ENCODE peak calls at places on chromosomes 11 and 22, in six cellular contexts. P is AG09319, G is T47D, H is substantia nigra, T is EH, O is ELF-1. I is an unnamed sample.

GRCh38 chr22:38710866-38711265 is 5.1 kb downstream of the GTPBP1 start:
- DNase-seq in P (no peak), G (no peak), H (no peak), T (no peak), O (no peak), I (no peak)

GRCh38 chr11:36273110-36273509 is 16.1 kb downstream of the COMMD9 start:
- DNase-seq in P (no peak), G (no peak), H (no peak), T (no peak), O (no peak), I (no peak)

GRCh38 chr11:33988586-33989370 is 62.8 kb upstream of the CAPRIN1 start:
- DNase-seq in P (no peak), G (peak; percentile 20), H (no peak), T (no peak), O (no peak), I (no peak)

GRCh38 chr11:33690290-33691050 is 10.2 kb downstream of the C11orf91 start:
- DNase-seq in P (peak; percentile 76), G (no peak), H (no peak), T (peak; percentile 100), O (no peak), I (peak; percentile 25)

GRCh38 chr11:96045622-96046456 is 121.9 kb upstream of the MTMR2 start:
- DNase-seq in P (peak; percentile 59), G (no peak), H (no peak), T (peak; percentile 85), O (peak; percentile 43), I (no peak)

GRCh38 chr22:22400964-22401363 is 107.6 kb downstream of the ZNF280B start:
- DNase-seq in P (no peak), G (no peak), H (no peak), T (no peak), O (no peak), I (no peak)

GRCh38 chr11:35387341-35387982 is 31.9 kb downstream of the SLC1A2 start:
- DNase-seq in P (no peak), G (no peak), H (no peak), T (no peak), O (no peak), I (no peak)

GRCh38 chr11:69209936-69210659 is 54.4 kb downstream of the SMIM38 start:
- DNase-seq in P (no peak), G (no peak), H (no peak), T (peak; percentile 27), O (no peak), I (peak; percentile 56)

GRCh38 chr22:26169312-26170111 is at the start of gene SEZ6L:
- DNase-seq in P (no peak), G (no peak), H (no peak), T (no peak), O (peak; percentile 6), I (no peak)

GRCh38 chr11:721913-722811 is 16.1 kb downstream of the EPS8L2 start:
- DNase-seq in P (no peak), G (no peak), H (no peak), T (no peak), O (no peak), I (peak; percentile 54)

GRCh38 chr11:2313051-2313951 is 11.5 kb downstream of the TSPAN32 start:
- DNase-seq in P (no peak), G (no peak), H (no peak), T (no peak), O (no peak), I (no peak)

GRCh38 chr11:115672999-115673411 is 168.8 kb upstream of the CADM1 start:
- DNase-seq in P (peak; percentile 5), G (peak; percentile 37), H (no peak), T (peak; percentile 62), O (no peak), I (no peak)

GRCh38 chr11:74142624-74143023 is 28.2 kb downstream of the C2CD3 start:
- DNase-seq in P (no peak), G (no peak), H (no peak), T (peak; percentile 68), O (no peak), I (no peak)

GRCh38 chr11:72629266-72629665 is 45.0 kb downstream of the PDE2A start:
- DNase-seq in P (no peak), G (no peak), H (peak; percentile 23), T (peak; percentile 30), O (no peak), I (no peak)

GRCh38 chr11:73818838-73819237 is 31.2 kb downstream of the MRPL48 start:
- DNase-seq in P (no peak), G (no peak), H (no peak), T (peak; percentile 50), O (no peak), I (no peak)

GRCh38 chr11:12179019-12179418 is 68.6 kb downstream of the MICAL2 start:
- DNase-seq in P (no peak), G (peak; percentile 45), H (no peak), T (no peak), O (no peak), I (peak; percentile 51)

GRCh38 chr22:48672387-48672786 is 1155.3 kb downstream of the BRD1 start:
- DNase-seq in P (no peak), G (no peak), H (no peak), T (no peak), O (no peak), I (no peak)

GRCh38 chr11:114167355-114168085 is 108.0 kb downstream of the ZBTB16 start:
- DNase-seq in P (no peak), G (no peak), H (no peak), T (no peak), O (no peak), I (no peak)

GRCh38 chr11:109838034-109838433 is 255.2 kb upstream of the ZC3H12C start:
- DNase-seq in P (no peak), G (no peak), H (no peak), T (no peak), O (no peak), I (no peak)

GRCh38 chr22:45703758-45704157 is 32.1 kb downstream of the ATXN10 start:
- DNase-seq in P (no peak), G (no peak), H (no peak), T (no peak), O (no peak), I (no peak)

GRCh38 chr11:58938398-58938797 is 890 bp upstream of the GLYATL1 start:
- DNase-seq in P (no peak), G (no peak), H (no peak), T (no peak), O (no peak), I (no peak)

GRCh38 chr11:94876645-94877445 is 96.5 kb downstream of the CWC15 start:
- DNase-seq in P (peak; percentile 87), G (no peak), H (no peak), T (peak; percentile 97), O (peak; percentile 35), I (peak; percentile 86)

GRCh38 chr11:78653294-78653909 is 78.7 kb upstream of the NARS2 start:
- DNase-seq in P (no peak), G (no peak), H (no peak), T (no peak), O (no peak), I (no peak)

GRCh38 chr11:118210323-118210722 is 14.5 kb downstream of the JAML start:
- DNase-seq in P (no peak), G (no peak), H (no peak), T (no peak), O (no peak), I (no peak)

GRCh38 chr22:23215294-23216204 is 35.2 kb downstream of the BCR start:
- DNase-seq in P (no peak), G (no peak), H (no peak), T (peak; percentile 83), O (no peak), I (peak; percentile 46)

GRCh38 chr11:126637800-126638175 is 282.3 kb downstream of the ST3GAL4 start:
- DNase-seq in P (peak; percentile 67), G (no peak), H (no peak), T (peak; percentile 99), O (no peak), I (no peak)

GRCh38 chr11:85955531-85955930 is 100.3 kb downstream of the CCDC83 start:
- DNase-seq in P (no peak), G (no peak), H (no peak), T (peak; percentile 83), O (peak; percentile 17), I (no peak)

GRCh38 chr11:637593-638507 is 781 bp downstream of the DRD4 start:
- DNase-seq in P (no peak), G (no peak), H (no peak), T (no peak), O (no peak), I (no peak)

GRCh38 chr11:113417428-113417827 is 29.8 kb downstream of the ANKK1 start:
- DNase-seq in P (no peak), G (no peak), H (no peak), T (no peak), O (no peak), I (no peak)

GRCh38 chr22:33792837-33793236 is 127.4 kb downstream of the LARGE1 start:
- DNase-seq in P (no peak), G (no peak), H (no peak), T (no peak), O (no peak), I (no peak)

GRCh38 chr22:45818130-45819085 is 146.8 kb downstream of the ATXN10 start:
- DNase-seq in P (no peak), G (peak; percentile 56), H (no peak), T (peak; percentile 19), O (peak; percentile 51), I (no peak)

GRCh38 chr11:61473370-61474025 is 35.1 kb upstream of the LRRC10B start:
- DNase-seq in P (no peak), G (no peak), H (no peak), T (no peak), O (no peak), I (no peak)

GRCh38 chr11:18310800-18311340 is 11.1 kb downstream of the HPS5 start:
- DNase-seq in P (peak; percentile 11), G (no peak), H (no peak), T (peak; percentile 16), O (no peak), I (no peak)

GRCh38 chr11:65013130-65013691 is 749 bp upstream of the ARL2 start:
- DNase-seq in P (peak; percentile 68), G (peak; percentile 92), H (no peak), T (peak; percentile 87), O (peak; percentile 94), I (peak; percentile 96)

GRCh38 chr11:128632151-128632791 is 44.9 kb upstream of the ETS1 start:
- DNase-seq in P (no peak), G (peak; percentile 66), H (no peak), T (peak; percentile 68), O (peak; percentile 70), I (peak; percentile 70)

GRCh38 chr11:129141748-129142475 is 50.2 kb downstream of the ARHGAP32 start:
- DNase-seq in P (no peak), G (peak; percentile 60), H (no peak), T (no peak), O (no peak), I (no peak)

GRCh38 chr11:84686726-84687125 is 940.4 kb downstream of the DLG2 start:
- DNase-seq in P (no peak), G (peak; percentile 67), H (no peak), T (no peak), O (no peak), I (no peak)

GRCh38 chr11:2768471-2769408 is 68.9 kb upstream of the KCNQ1OT1 start:
- DNase-seq in P (no peak), G (no peak), H (no peak), T (peak; percentile 90), O (no peak), I (peak; percentile 31)

I was measured in activated naive CD4-positive, alpha-beta T cell treated with anti-CD3 and anti-CD28 coated beads for 36 hours.